ENCODE peak calls at places on chromosomes 4 and X, in five cellular contexts. N is body of pancreas; U is CD4-positive, alpha-beta memory T cell; L is A549; A is left ventricle myocardium inferior. R is an unnamed sample.

GRCh38 chrX:113429011-113429410 is 588.4 kb upstream of the AMOT start:
- DNase-seq in L (no peak), N (no peak), A (no peak), U (no peak), R (no peak)

GRCh38 chr4:19844436-19844835 is 407.3 kb upstream of the SLIT2 start:
- DNase-seq in U (no peak), L (no peak), N (no peak), A (peak; percentile 15), R (no peak)

GRCh38 chrX:140343226-140343873 is 161.5 kb downstream of the SOX3 start:
- DNase-seq in A (no peak), L (no peak), N (no peak), U (no peak), R (no peak)

GRCh38 chr4:48780867-48781219 is 764 bp upstream of the FRYL start:
- DNase-seq in A (no peak), L (no peak), U (peak; percentile 41), N (peak; percentile 63), R (no peak)

GRCh38 chrX:153881281-153881680 is 4.7 kb downstream of the L1CAM start:
- DNase-seq in A (no peak), U (no peak), N (no peak), L (no peak), R (no peak)

GRCh38 chr4:8387615-8388266 is 52.8 kb downstream of the ACOX3 start:
- DNase-seq in U (no peak), N (no peak), L (peak; percentile 67), A (no peak), R (no peak)

GRCh38 chrX:108736509-108737479 is at the start of gene IRS4:
- DNase-seq in L (peak; percentile 28), A (no peak), N (peak; percentile 5), U (no peak), R (no peak)

GRCh38 chr4:86935499-86935832 is 655 bp downstream of the AFF1 start:
- DNase-seq in A (no peak), L (no peak), U (no peak), N (no peak), R (peak; percentile 38)

GRCh38 chr4:77820836-77821561 is 1.8 kb upstream of the CNOT6L start:
- DNase-seq in A (no peak), N (peak; percentile 22), U (peak; percentile 24), L (no peak), R (no peak)

GRCh38 chrX:150575415-150575814 is 7.0 kb downstream of the MTM1 start:
- DNase-seq in N (no peak), L (peak; percentile 36), U (no peak), A (no peak), R (no peak)

GRCh38 chrX:148499638-148500427 is 584 bp upstream of the AFF2 start:
- DNase-seq in U (no peak), A (no peak), L (no peak), N (no peak), R (no peak)
- H3K4me3 ChIP-seq in U (no peak overlapping the region), A (peak overlapping the region; percentile 41), L (no peak overlapping the region), N (no peak overlapping the region), R (peak overlapping the region; percentile 4)

GRCh38 chr4:151952137-151952536 is 191.3 kb upstream of the GATB start:
- DNase-seq in N (no peak), A (no peak), L (no peak), U (no peak), R (no peak)
- H3K4me3 ChIP-seq in N (no peak overlapping the region), A (no peak overlapping the region), L (no peak overlapping the region), U (no peak overlapping the region), R (no peak overlapping the region)

DNA sequence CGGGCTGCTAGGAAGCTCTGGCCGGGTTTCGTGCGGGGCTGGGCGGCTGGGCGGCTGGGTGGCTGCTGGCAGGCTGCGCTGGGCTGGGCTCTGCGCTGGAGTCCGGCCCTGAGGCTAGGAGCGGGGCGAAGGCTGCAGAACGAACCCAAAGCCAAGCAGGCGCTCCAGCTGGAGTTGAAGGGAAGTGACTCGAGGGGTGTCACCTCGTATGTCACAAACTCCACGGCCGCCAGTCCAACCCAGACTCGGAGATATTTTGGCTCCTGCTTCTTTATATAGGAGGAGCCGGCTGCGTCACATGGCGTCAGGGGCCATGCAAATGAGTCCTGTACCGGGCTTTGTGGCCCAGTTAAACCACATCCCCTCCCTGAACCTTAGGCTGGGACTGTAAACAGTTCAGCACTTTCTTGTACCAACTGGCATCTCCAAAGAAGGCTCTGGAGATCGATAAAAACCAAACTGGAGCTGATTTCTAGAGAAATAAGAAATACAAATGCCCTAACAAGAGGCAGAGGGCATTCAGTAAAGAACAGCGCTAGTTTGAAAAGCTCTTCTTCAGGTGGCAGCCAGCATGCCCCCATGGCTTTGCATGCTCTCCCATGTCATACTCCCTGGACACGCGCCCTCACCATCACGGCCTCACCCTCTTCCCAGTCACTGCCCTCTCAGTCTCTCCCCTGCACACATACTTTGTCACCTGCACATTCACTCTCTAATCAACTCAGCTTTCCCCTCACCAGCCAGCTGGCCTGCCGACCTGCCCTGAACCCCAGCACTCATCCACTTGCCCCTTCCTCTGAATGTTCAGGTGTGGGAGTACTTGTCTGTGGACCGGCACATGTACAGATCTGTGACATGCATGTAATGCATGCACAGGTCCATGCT is 58.5 kb downstream of the TSC22D3 start:
- DNase-seq in N (peak; percentile 86), L (peak; percentile 88), U (peak; percentile 95), A (peak; percentile 83), R (no peak)
- H3K4me3 ChIP-seq in N (no peak overlapping the region), L (peak overlapping the region; percentile 84), U (peak overlapping the region; percentile 61), A (peak overlapping the region; percentile 76), R (peak overlapping the region; percentile 18)

DNA sequence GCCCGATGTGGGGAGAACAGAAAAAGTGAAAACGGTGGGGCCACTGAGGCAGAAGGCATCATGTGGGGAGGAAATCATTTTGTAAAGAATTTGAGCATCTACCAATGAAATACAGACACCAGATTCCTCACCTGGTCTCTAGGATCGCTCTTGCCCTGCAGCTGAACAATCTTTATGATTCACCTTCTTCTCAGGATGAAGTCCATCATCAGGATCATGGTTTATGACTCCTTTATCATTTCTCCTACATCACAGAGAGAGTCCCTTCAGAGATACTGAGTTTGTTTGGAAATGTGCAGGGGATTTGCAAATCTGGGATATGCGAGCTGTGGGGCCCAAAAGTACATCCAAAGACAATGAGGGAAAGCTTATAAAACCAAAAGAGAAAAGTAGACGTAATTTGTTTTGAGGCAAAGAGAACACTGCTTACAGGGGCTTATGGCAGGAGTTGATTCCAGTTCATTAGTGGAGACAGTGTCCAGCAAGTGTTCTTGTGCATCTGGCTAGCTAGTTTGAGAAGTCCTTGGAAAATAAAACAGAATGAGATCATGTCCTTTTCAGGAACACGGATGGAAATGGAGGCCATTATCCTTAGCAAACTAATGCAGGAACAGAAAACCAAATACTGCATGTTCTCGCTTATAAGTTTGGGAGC is 15.3 kb upstream of the ANXA5 start:
- DNase-seq in N (no peak), A (no peak), U (no peak), L (no peak), R (no peak)
- H3K4me3 ChIP-seq in N (no peak overlapping the region), A (peak overlapping the region; percentile 48), U (no peak overlapping the region), L (peak overlapping the region; percentile 16), R (peak overlapping the region; percentile 23)

GRCh38 chrX:30576881-30577280 is 685 bp downstream of the TASL start:
- DNase-seq in N (no peak), L (no peak), A (no peak), U (no peak), R (no peak)

GRCh38 chrX:30572678-30573077 is 4.9 kb downstream of the TASL start:
- DNase-seq in A (no peak), N (no peak), U (no peak), L (no peak), R (no peak)

GRCh38 chrX:30572004-30572403 is 5.6 kb downstream of the TASL start:
- DNase-seq in L (no peak), U (no peak), N (no peak), A (no peak), R (no peak)

GRCh38 chrX:30570505-30570904 is 7.1 kb downstream of the TASL start:
- DNase-seq in A (no peak), U (peak; percentile 27), L (peak; percentile 25), N (no peak), R (peak; percentile 1)

GRCh38 chrX:30573125-30573524 is 4.4 kb downstream of the TASL start:
- DNase-seq in A (no peak), U (no peak), N (no peak), L (no peak), R (no peak)
- H3K4me3 ChIP-seq in A (no peak overlapping the region), U (no peak overlapping the region), N (no peak overlapping the region), L (no peak overlapping the region), R (no peak overlapping the region)

DNA sequence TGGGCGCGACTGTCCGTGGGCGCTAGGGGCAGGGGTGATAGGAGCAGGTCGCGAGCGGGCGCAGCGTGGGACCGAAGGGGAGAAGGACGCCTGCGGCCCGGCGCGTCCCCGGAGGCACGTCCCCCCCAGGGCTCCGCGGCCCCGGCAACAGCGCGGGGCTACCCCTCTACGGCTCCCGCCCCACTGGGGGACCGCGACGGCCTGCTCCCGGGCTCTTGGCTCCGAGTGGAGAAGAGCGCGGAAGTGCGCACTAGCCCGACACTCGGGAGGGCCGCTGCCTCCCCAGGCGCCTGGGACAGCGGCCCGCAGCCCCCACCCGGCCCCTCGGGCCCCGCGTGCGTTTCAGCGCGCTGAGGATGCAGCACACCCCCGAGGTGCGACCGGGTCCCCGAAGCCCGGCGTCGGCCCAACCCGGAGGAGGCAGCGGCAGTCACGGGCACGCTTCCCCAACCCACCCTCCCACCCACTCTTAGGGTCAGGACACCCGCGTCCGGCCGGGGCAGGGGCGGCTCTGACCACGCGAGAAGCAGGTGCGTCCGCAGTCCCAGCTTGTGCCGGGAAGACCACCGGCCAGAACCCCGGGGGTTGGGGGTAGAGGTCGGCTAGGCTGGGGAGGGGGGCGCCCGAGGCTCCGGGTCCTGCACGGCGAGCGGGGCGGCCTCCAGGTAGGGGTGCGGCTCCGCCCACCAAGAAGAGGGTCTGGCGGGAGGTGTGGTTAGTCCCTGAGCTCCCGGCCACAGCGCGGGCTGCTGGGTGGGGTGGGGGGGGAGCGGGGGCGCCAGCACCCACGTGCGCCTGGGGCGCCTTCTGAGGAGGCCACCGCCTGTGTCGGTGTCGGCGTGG is 18.5 kb upstream of the NAT8L start:
- DNase-seq in U (no peak), N (no peak), L (no peak), A (no peak), R (peak; percentile 37)
- H3K4me3 ChIP-seq in U (no peak overlapping the region), N (no peak overlapping the region), L (peak overlapping the region; percentile 99), A (peak overlapping the region; percentile 79), R (peak overlapping the region; percentile 87)

DNA sequence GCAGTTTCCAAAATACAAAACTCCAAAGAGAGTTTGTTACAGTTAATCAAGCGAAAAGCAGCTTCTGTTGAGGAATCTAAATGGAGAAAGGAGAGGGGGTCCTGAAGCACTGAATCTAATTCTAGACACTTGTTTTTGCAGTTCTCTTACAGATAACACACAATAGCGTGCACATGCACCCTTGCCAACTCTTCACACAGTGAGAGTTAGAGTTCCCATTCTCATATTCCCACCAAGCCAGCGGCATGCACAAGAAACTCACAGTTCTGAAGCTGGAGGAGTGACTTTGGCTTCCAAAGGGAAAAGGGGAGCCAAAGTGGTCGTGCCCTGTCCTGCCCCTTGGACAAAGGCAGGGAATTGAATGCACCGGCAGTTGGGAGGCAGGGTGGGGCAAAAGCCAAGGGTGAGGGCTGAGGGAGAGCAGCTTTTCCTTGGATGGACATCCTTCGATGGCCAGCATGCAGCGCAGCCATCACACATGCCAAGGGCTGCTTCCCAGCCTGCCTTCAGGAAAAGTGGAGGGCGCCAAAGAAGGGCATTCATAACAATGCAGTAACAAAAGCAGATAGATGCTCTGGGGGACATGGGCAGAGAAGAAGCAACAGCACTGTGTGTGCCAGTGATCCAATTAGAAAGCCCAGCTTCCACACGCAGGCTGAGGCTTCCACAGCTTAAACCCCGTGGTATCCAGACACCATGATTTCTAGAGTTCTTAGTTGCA is 71.6 kb downstream of the TSPAN5 start:
- DNase-seq in N (no peak), U (no peak), A (no peak), L (no peak), R (no peak)
- H3K4me3 ChIP-seq in N (no peak overlapping the region), U (no peak overlapping the region), A (no peak overlapping the region), L (no peak overlapping the region), R (no peak overlapping the region)

R was measured in Caco-2.